ENCODE peak calls at places on chromosomes 12 and 14, in seven cellular contexts. D is foreskin fibroblast, W is pancreas, E is tibial nerve, V is colonic mucosa, A is HCT116, Q is nephron progenitor cell. F is an unnamed sample.

GRCh38 chr12:47249082-47249481 is 169.3 kb upstream of the AMIGO2 start:
- DNase-seq in E (no peak), W (no peak), D (no peak), V (no peak), Q (no peak), A (no peak), F (no peak)

GRCh38 chr14:91335191-91336092 is 82.2 kb downstream of the CCDC88C start:
- DNase-seq in E (no peak), Q (peak), D (no peak), V (no peak), W (no peak), A (no peak), F (no peak)

GRCh38 chr14:45868377-45868776 is 615.4 kb upstream of the MIS18BP1 start:
- DNase-seq in A (no peak), W (no peak), V (no peak), E (no peak), Q (no peak), D (no peak), F (no peak)

GRCh38 chr14:36402867-36403266 is 82.4 kb upstream of the MBIP start:
- DNase-seq in A (no peak), W (no peak), Q (no peak), D (no peak), V (no peak), E (no peak), F (no peak)

GRCh38 chr14:78927261-78927660 is 757.1 kb downstream of the NRXN3 start:
- DNase-seq in E (no peak), Q (no peak), A (no peak), D (no peak), W (no peak), V (no peak), F (no peak)

GRCh38 chr12:66863276-66863675 is 184.4 kb upstream of the GRIP1 start:
- DNase-seq in E (no peak), W (no peak), D (no peak), V (no peak), A (no peak), Q (no peak), F (no peak)

GRCh38 chr12:104411826-104412626 is 44.7 kb upstream of the CHST11 start:
- DNase-seq in W (no peak), E (no peak), Q (no peak), A (no peak), V (no peak), D (peak), F (no peak)

GRCh38 chr12:546920-547845 is 87.4 kb downstream of the B4GALNT3 start:
- DNase-seq in W (no peak), A (peak), D (peak), E (no peak), V (peak), Q (peak), F (peak)

GRCh38 chr14:73727181-73727580 is 13.0 kb upstream of the PNMA1 start:
- DNase-seq in E (no peak), A (no peak), W (no peak), D (no peak), Q (no peak), V (no peak), F (no peak)

GRCh38 chr12:15788266-15789214 is 648 bp downstream of the EPS8 start:
- DNase-seq in A (peak), E (peak), W (peak), D (peak), V (peak), Q (peak), F (no peak)

GRCh38 chr14:101428409-101428808 is 132.9 kb upstream of the DIO3 start:
- DNase-seq in Q (no peak), D (no peak), V (no peak), A (no peak), W (no peak), E (no peak), F (no peak)

GRCh38 chr12:62963642-62964041 is 28.7 kb upstream of the PPM1H start:
- DNase-seq in W (no peak), Q (no peak), A (no peak), D (no peak), E (no peak), V (no peak), F (no peak)

GRCh38 chr12:121175383-121176119 is 34.4 kb upstream of the P2RX4 start:
- DNase-seq in E (no peak), A (no peak), D (peak), Q (no peak), V (no peak), W (peak), F (no peak)

GRCh38 chr12:130655881-130656280 is 60.2 kb downstream of the RIMBP2 start:
- DNase-seq in Q (no peak), V (no peak), E (no peak), A (no peak), W (no peak), D (no peak), F (no peak)

DNA sequence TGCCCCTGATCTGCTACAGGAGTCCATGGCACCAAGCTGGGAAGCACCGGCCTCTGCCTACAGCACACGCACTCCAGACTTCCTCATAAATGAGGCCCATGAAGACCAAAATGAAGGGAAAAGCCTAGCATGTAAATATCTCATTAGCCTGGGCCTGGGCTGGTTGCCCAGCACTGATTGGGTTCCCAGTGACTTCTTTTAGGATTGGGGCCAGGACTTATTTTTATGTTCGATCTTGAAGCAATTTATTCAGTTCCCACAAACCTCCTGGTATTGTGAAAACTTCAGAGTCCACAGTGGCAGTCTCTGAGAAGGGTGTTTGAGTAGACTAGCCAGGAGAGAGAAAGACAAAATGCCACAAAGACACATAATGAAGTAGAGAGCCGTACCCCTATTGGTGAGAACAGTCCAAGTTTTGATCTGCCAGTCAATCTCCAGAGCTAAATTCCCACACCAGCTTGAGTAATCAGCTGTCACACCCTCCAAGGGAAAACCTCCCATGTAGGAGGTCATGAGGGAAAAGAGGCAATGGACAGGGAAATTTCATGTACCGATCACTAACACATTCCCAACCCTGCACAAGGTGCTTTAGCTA is 78.2 kb downstream of the PHLDA1 start:
- DNase-seq in W (no peak), E (no peak), Q (no peak), A (no peak), D (peak), V (no peak), F (no peak)
- TF ChIP-seq CTCF in W (no peak), E (no peak), Q (no peak), A (no peak), D (no peak), V (no peak), F (no peak)

GRCh38 chr12:65845751-65846537 is 21.7 kb downstream of the HMGA2 start:
- DNase-seq in Q (peak), E (no peak), A (no peak), D (no peak), W (no peak), V (no peak), F (no peak)
- TF ChIP-seq CTCF in Q (no peak), E (no peak), A (no peak), D (no peak), W (no peak), V (no peak), F (no peak)

GRCh38 chr12:51889216-51890134 is 1.6 kb downstream of the ANKRD33 start:
- DNase-seq in A (no peak), Q (no peak), W (no peak), D (peak), V (no peak), E (no peak), F (no peak)
- TF ChIP-seq CTCF in A (no peak), Q (peak), W (no peak), D (peak), V (no peak), E (no peak), F (peak)

GRCh38 chr12:56206373-56207166 is 15.2 kb downstream of the RNF41 start:
- DNase-seq in W (peak), E (peak), A (no peak), V (peak), D (peak), Q (peak), F (no peak)
- TF ChIP-seq CTCF in W (peak), E (peak), A (peak), V (peak), D (peak), Q (peak), F (peak)

GRCh38 chr14:63940387-63940786 is 87.6 kb downstream of the SYNE2 start:
- DNase-seq in A (no peak), Q (no peak), V (no peak), D (no peak), E (no peak), W (no peak), F (no peak)
- TF ChIP-seq CTCF in A (no peak), Q (no peak), V (no peak), D (no peak), E (no peak), W (no peak), F (no peak)